ENCODE peak calls at places on chromosome 1, in nine cellular contexts. W is non-pigmented ciliary epithelial cell, E is HS-5, A is neuronal stem cell, Q is ecto neural progenitor cell, M is heart right ventricle, L is iris pigment epithelial cell, N is EL, D is fibroblast of the aortic adventitia. X is an unnamed sample.

GRCh38 chr1:236502579-236502971 is 21.2 kb upstream of the LGALS8 start:
- DNase-seq in W (peak), E (no peak), A (no peak), Q (no peak), M (no peak), L (peak), N (peak), D (no peak), X (no peak)

GRCh38 chr1:15331180-15331579 is 78.5 kb upstream of the EFHD2 start:
- DNase-seq in W (no peak), E (no peak), A (no peak), Q (no peak), M (no peak), L (no peak), N (no peak), D (no peak), X (no peak)

GRCh38 chr1:229409616-229410369 is 24.1 kb downstream of the ACTA1 start:
- DNase-seq in W (no peak), E (no peak), A (no peak), Q (no peak), M (no peak), L (no peak), N (no peak), D (no peak), X (peak)

GRCh38 chr1:61873994-61874393 is 131.7 kb downstream of the PATJ start:
- DNase-seq in W (no peak), E (no peak), A (no peak), Q (no peak), M (no peak), L (no peak), N (no peak), D (no peak), X (no peak)

GRCh38 chr1:213050745-213051126 is 305 bp upstream of the RPS6KC1 start:
- DNase-seq in W (no peak), E (no peak), A (no peak), Q (no peak), M (no peak), L (peak), N (no peak), D (no peak), X (no peak)

GRCh38 chr1:59261537-59261936 is 35.4 kb upstream of the FGGY start:
- DNase-seq in W (no peak), E (no peak), A (no peak), Q (no peak), M (no peak), L (no peak), N (no peak), D (peak), X (no peak)

GRCh38 chr1:59804301-59804700 is 10.4 kb upstream of the HOOK1 start:
- DNase-seq in W (no peak), E (no peak), A (no peak), Q (no peak), M (no peak), L (no peak), N (no peak), D (no peak), X (no peak)

GRCh38 chr1:39646232-39647081 is 7.0 kb upstream of the HEYL start:
- DNase-seq in W (no peak), E (no peak), A (peak), Q (peak), M (peak), L (peak), N (peak), D (peak), X (peak)

GRCh38 chr1:31791131-31791858 is 24.5 kb downstream of the SPOCD1 start:
- DNase-seq in W (no peak), E (no peak), A (no peak), Q (peak), M (no peak), L (no peak), N (no peak), D (no peak), X (peak)

GRCh38 chr1:14961661-14962267 is 191.8 kb upstream of the TMEM51 start:
- DNase-seq in W (no peak), E (no peak), A (no peak), Q (no peak), M (no peak), L (no peak), N (no peak), D (peak), X (no peak)

GRCh38 chr1:160205974-160206369 is 788 bp downstream of the PEA15 start:
- DNase-seq in W (peak), E (peak), A (no peak), Q (no peak), M (no peak), L (peak), N (peak), D (peak), X (no peak)

GRCh38 chr1:227913969-227914791 is 33.6 kb downstream of the WNT9A start:
- DNase-seq in W (no peak), E (no peak), A (peak), Q (no peak), M (no peak), L (no peak), N (no peak), D (no peak), X (peak)

GRCh38 chr1:183871142-183871541 is 66.2 kb downstream of the RGL1 start:
- DNase-seq in W (peak), E (no peak), A (no peak), Q (no peak), M (no peak), L (peak), N (peak), D (peak), X (no peak)

GRCh38 chr1:4733446-4734175 is 79.2 kb downstream of the AJAP1 start:
- DNase-seq in W (no peak), E (no peak), A (no peak), Q (no peak), M (no peak), L (no peak), N (no peak), D (no peak), X (no peak)

GRCh38 chr1:24021403-24022266 is 41.5 kb upstream of the SRSF10 start:
- DNase-seq in W (no peak), E (no peak), A (no peak), Q (no peak), M (no peak), L (no peak), N (peak), D (no peak), X (no peak)

GRCh38 chr1:199759268-199759724 is 268.2 kb upstream of the NR5A2 start:
- DNase-seq in W (no peak), E (peak), A (no peak), Q (no peak), M (no peak), L (peak), N (peak), D (peak), X (no peak)

GRCh38 chr1:68174173-68175113 is 57.9 kb downstream of the WLS start:
- DNase-seq in W (peak), E (peak), A (peak), Q (peak), M (peak), L (peak), N (peak), D (peak), X (no peak)

GRCh38 chr1:245475116-245475515 is 320.3 kb downstream of the KIF26B start:
- DNase-seq in W (peak), E (peak), A (no peak), Q (no peak), M (no peak), L (peak), N (peak), D (peak), X (no peak)

GRCh38 chr1:107776898-107777663 is 187.9 kb downstream of the VAV3 start:
- DNase-seq in W (no peak), E (no peak), A (no peak), Q (no peak), M (no peak), L (no peak), N (no peak), D (no peak), X (no peak)

GRCh38 chr1:167666416-167666815 is 36.4 kb downstream of the RCSD1 start:
- DNase-seq in W (no peak), E (peak), A (no peak), Q (no peak), M (no peak), L (no peak), N (peak), D (peak), X (no peak)

GRCh38 chr1:40438391-40439015 is 11.8 kb upstream of the ZFP69B start:
- DNase-seq in W (no peak), E (no peak), A (no peak), Q (no peak), M (no peak), L (peak), N (peak), D (peak), X (no peak)

GRCh38 chr1:198157847-198158765 is 1.3 kb downstream of the NEK7 start:
- DNase-seq in W (no peak), E (no peak), A (peak), Q (no peak), M (no peak), L (peak), N (peak), D (peak), X (no peak)

GRCh38 chr1:198788561-198789064 is 149.8 kb downstream of the PTPRC start:
- DNase-seq in W (no peak), E (no peak), A (peak), Q (peak), M (no peak), L (peak), N (peak), D (no peak), X (peak)

GRCh38 chr1:22592919-22593790 is 29.9 kb downstream of the EPHA8 start:
- DNase-seq in W (no peak), E (no peak), A (no peak), Q (no peak), M (no peak), L (no peak), N (no peak), D (no peak), X (no peak)

GRCh38 chr1:230752407-230752806 is 5.2 kb downstream of the CAPN9 start:
- DNase-seq in W (no peak), E (no peak), A (no peak), Q (no peak), M (no peak), L (no peak), N (no peak), D (no peak), X (peak)

GRCh38 chr1:28718601-28719331 is 18.0 kb upstream of the YTHDF2 start:
- DNase-seq in W (no peak), E (no peak), A (no peak), Q (no peak), M (no peak), L (peak), N (peak), D (peak), X (no peak)

GRCh38 chr1:157235307-157235706 is 97.1 kb upstream of the ETV3 start:
- DNase-seq in W (no peak), E (no peak), A (no peak), Q (no peak), M (no peak), L (no peak), N (no peak), D (no peak), X (no peak)

GRCh38 chr1:28578696-28579218 is 13.3 kb upstream of the RAB42 start:
- DNase-seq in W (no peak), E (no peak), A (no peak), Q (no peak), M (no peak), L (no peak), N (peak), D (no peak), X (no peak)

GRCh38 chr1:112501810-112502641 is 6.7 kb upstream of the WNT2B start:
- DNase-seq in W (no peak), E (no peak), A (peak), Q (peak), M (peak), L (peak), N (peak), D (peak), X (peak)

GRCh38 chr1:185719021-185719420 is 15.2 kb upstream of the HMCN1 start:
- DNase-seq in W (peak), E (peak), A (no peak), Q (no peak), M (no peak), L (peak), N (peak), D (peak), X (peak)

GRCh38 chr1:36092798-36093185 is 4.1 kb downstream of the ADPRS start:
- DNase-seq in W (no peak), E (no peak), A (no peak), Q (no peak), M (no peak), L (no peak), N (no peak), D (no peak), X (no peak)

GRCh38 chr1:37472994-37473393 is 1.4 kb upstream of the ZC3H12A start:
- DNase-seq in W (no peak), E (no peak), A (no peak), Q (no peak), M (no peak), L (no peak), N (no peak), D (no peak), X (no peak)

GRCh38 chr1:43881415-43881814 is 52.2 kb upstream of the ARTN start:
- DNase-seq in W (no peak), E (no peak), A (no peak), Q (no peak), M (peak), L (no peak), N (no peak), D (no peak), X (no peak)

GRCh38 chr1:108816049-108816882 is 40.6 kb downstream of the AKNAD1 start:
- DNase-seq in W (peak), E (peak), A (peak), Q (peak), M (peak), L (peak), N (peak), D (peak), X (peak)

GRCh38 chr1:40662864-40663263 is 2.6 kb downstream of the RIMS3 start:
- DNase-seq in W (peak), E (no peak), A (no peak), Q (no peak), M (no peak), L (peak), N (peak), D (peak), X (no peak)

GRCh38 chr1:245822997-245823396 is 668.2 kb downstream of the KIF26B start:
- DNase-seq in W (peak), E (peak), A (no peak), Q (no peak), M (no peak), L (peak), N (peak), D (peak), X (no peak)

GRCh38 chr1:185463433-185463832 is 146.4 kb upstream of the IVNS1ABP start:
- DNase-seq in W (no peak), E (no peak), A (no peak), Q (no peak), M (no peak), L (no peak), N (no peak), D (no peak), X (no peak)

GRCh38 chr1:220093361-220094015 is 444 bp upstream of the IARS2 start:
- DNase-seq in W (no peak), E (no peak), A (no peak), Q (no peak), M (no peak), L (no peak), N (no peak), D (no peak), X (no peak)

GRCh38 chr1:227934476-227935313 is 13.0 kb downstream of the WNT9A start:
- DNase-seq in W (no peak), E (peak), A (no peak), Q (peak), M (no peak), L (peak), N (peak), D (peak), X (no peak)

X was measured in glutamatergic neuron.